ENCODE peak calls at places on chromosomes 2 and 18, in five cellular contexts. J, O, C, F and Q are unnamed samples.
A peak's percentile ranks its signal among the peaks of the same experiment; 100 is the strongest.

GRCh38 chr2:8031370-8031769 is 650.5 kb upstream of the ID2 start:
- DNase-seq in J (no peak), O (no peak), C (no peak), F (no peak), Q (no peak)

GRCh38 chr2:232353096-232353495 is 25.5 kb upstream of the ALPP start:
- DNase-seq in J (no peak), O (no peak), C (no peak), F (no peak), Q (no peak)

GRCh38 chr2:127078028-127078427 is 28.9 kb downstream of the BIN1 start:
- DNase-seq in J (no peak), O (no peak), C (no peak), F (no peak), Q (no peak)

GRCh38 chr18:31624892-31625640 is 33.4 kb downstream of the TTR start:
- DNase-seq in J (no peak), O (no peak), C (no peak), F (no peak), Q (no peak)

GRCh38 chr2:66489433-66489832 is 54.5 kb downstream of the MEIS1 start:
- DNase-seq in J (no peak), O (no peak), C (no peak), F (no peak), Q (no peak)

GRCh38 chr2:1518891-1519530 is 105.7 kb downstream of the TPO start:
- DNase-seq in J (no peak), O (no peak), C (no peak), F (no peak), Q (peak; percentile 6)

GRCh38 chr18:3889121-3889520 is 439.1 kb downstream of the TGIF1 start:
- DNase-seq in J (no peak), O (no peak), C (no peak), F (no peak), Q (no peak)

GRCh38 chr2:51032748-51033355 is 920 bp upstream of the NRXN1 start:
- DNase-seq in J (no peak), O (no peak), C (no peak), F (no peak), Q (no peak)

GRCh38 chr18:76963951-76964350 is 141.6 kb downstream of the ZNF236 start:
- DNase-seq in J (no peak), O (no peak), C (no peak), F (no peak), Q (no peak)

GRCh38 chr2:182228741-182229140 is 198.1 kb downstream of the PDE1A start:
- DNase-seq in J (no peak), O (no peak), C (no peak), F (no peak), Q (no peak)

GRCh38 chr2:109133746-109134145 is 4.7 kb downstream of the SH3RF3 start:
- DNase-seq in J (no peak), O (no peak), C (no peak), F (no peak), Q (no peak)

GRCh38 chr18:62522178-62522509 is 681 bp upstream of the ZCCHC2 start:
- DNase-seq in J (no peak), O (no peak), C (no peak), F (no peak), Q (no peak)

GRCh38 chr2:201070966-201071304 is 536 bp downstream of the HYCC2 start:
- DNase-seq in J (no peak), O (peak; percentile 42), C (no peak), F (no peak), Q (no peak)

GRCh38 chr2:109242222-109242653 is 113.2 kb downstream of the SH3RF3 start:
- DNase-seq in J (no peak), O (no peak), C (no peak), F (no peak), Q (no peak)

GRCh38 chr18:44798433-44799048 is 117.9 kb downstream of the SETBP1 start:
- DNase-seq in J (no peak), O (no peak), C (no peak), F (no peak), Q (no peak)

GRCh38 chr2:7709907-7710306 is 792.7 kb downstream of the RNF144A start:
- DNase-seq in J (peak; percentile 45), O (no peak), C (no peak), F (no peak), Q (no peak)

GRCh38 chr2:174683392-174683759 is 80.9 kb downstream of the CHRNA1 start:
- DNase-seq in J (no peak), O (peak; percentile 16), C (no peak), F (no peak), Q (no peak)
- TF ChIP-seq CTCF in J (no peak), O (peak; percentile 28), C (no peak), F (no peak), Q (peak; percentile 41)

DNA sequence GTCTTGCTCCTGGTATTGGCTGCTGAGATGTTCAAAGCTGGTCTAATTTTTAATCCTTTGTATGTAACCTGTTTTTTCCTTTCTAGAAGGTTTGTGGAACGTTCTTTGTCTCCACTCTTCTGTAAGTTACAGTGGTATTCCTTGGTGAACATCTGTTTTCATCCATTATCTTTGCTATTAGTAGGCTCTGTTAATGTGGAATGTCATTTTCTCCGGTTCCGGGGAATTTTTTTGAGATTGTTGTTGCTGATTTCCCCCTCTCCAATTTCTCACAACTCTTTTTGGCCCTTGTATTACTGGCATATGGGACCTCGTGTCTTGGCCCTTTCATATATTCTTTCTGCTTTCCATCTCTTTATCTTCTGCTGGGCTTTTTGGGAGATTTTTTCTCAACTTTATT is 63.4 kb downstream of the LCLAT1 start:
- DNase-seq in J (no peak), O (no peak), C (no peak), F (no peak), Q (no peak)
- TF ChIP-seq CTCF in J (no peak), O (no peak), C (no peak), F (no peak), Q (no peak)

GRCh38 chr2:143429932-143430331 is 300.7 kb downstream of the ARHGAP15 start:
- DNase-seq in J (no peak), O (no peak), C (no peak), F (no peak), Q (peak; percentile 75)
- TF ChIP-seq CTCF in J (no peak), O (no peak), C (no peak), F (no peak), Q (no peak)

GRCh38 chr18:25140962-25141308 is 211.0 kb downstream of the ZNF521 start:
- DNase-seq in J (no peak), O (no peak), C (no peak), F (no peak), Q (no peak)
- TF ChIP-seq CTCF in J (no peak), O (no peak), C (no peak), F (no peak), Q (no peak)